ENCODE peak calls at places on chromosomes 3 and 15, in four cellular contexts. P, H, S and U are unnamed samples.

GRCh38 chr3:63872135-63872924 is 8.7 kb downstream of the ATXN7 start:
- DNase-seq in S (no peak), P (no peak), H (no peak), U (no peak)

GRCh38 chr3:38647217-38647970 is 2.1 kb downstream of the SCN5A start:
- DNase-seq in H (no peak), S (no peak), P (no peak), U (no peak)

GRCh38 chr3:172522871-172523818 is at the start of gene TNFSF10:
- DNase-seq in P (peak; percentile 81), S (no peak), H (no peak), U (peak; percentile 68)

GRCh38 chr3:197354195-197355059 is 56.0 kb upstream of the DLG1 start:
- DNase-seq in S (no peak), P (no peak), H (peak; percentile 70), U (peak; percentile 31)

GRCh38 chr3:111318289-111318688 is 223.7 kb upstream of the CD96 start:
- DNase-seq in H (no peak), P (no peak), S (no peak), U (no peak)

GRCh38 chr3:29453278-29453961 is 172.5 kb downstream of the RBMS3 start:
- DNase-seq in H (no peak), P (no peak), S (no peak), U (no peak)

GRCh38 chr3:105923151-105923550 is 54.3 kb upstream of the CBLB start:
- DNase-seq in P (no peak), H (no peak), S (no peak), U (no peak)

GRCh38 chr3:177191108-177191779 is 6.0 kb downstream of the TBL1XR1 start:
- DNase-seq in H (no peak), P (no peak), S (no peak), U (no peak)

GRCh38 chr15:92092391-92092790 is 238.9 kb downstream of the SLCO3A1 start:
- DNase-seq in H (no peak), P (no peak), S (no peak), U (no peak)

GRCh38 chr15:92625297-92625980 is 30.1 kb downstream of the FAM174B start:
- DNase-seq in H (no peak), P (no peak), S (no peak), U (no peak)

GRCh38 chr3:126101521-126101982 is 17.6 kb upstream of the SLC41A3 start:
- DNase-seq in P (no peak), H (no peak), S (no peak), U (no peak)

GRCh38 chr15:36389107-36389506 is 190.3 kb upstream of the CDIN1 start:
- DNase-seq in S (no peak), H (no peak), P (no peak), U (no peak)

GRCh38 chr3:163129287-163129686 is 1632.7 kb downstream of the OTOL1 start:
- DNase-seq in P (no peak), S (no peak), H (no peak), U (no peak)
- TF ChIP-seq CTCF in P (no peak), S (no peak), H (no peak), U (no peak)

DNA sequence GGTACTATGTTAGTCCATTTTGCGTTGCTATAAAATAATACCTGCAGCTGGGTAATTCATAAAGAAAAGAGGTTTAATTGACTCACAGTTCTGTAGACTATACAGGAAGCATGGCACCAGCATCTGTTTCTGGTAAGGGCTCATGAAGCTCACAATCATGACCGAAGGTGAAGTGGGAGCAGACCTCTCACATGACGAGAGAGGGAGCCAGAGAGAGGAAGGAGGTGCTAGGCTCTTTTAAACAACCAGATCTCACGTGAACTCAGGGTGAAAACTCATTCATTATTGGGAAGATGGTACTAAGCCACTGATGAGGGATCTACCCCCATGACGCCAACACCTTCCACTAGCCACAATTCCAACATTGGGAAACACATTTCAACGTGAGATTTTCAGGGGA is 301.7 kb upstream of the MDFIC2 start:
- DNase-seq in H (no peak), P (no peak), S (no peak), U (no peak)
- TF ChIP-seq CTCF in H (no peak), P (no peak), S (no peak), U (no peak)

DNA sequence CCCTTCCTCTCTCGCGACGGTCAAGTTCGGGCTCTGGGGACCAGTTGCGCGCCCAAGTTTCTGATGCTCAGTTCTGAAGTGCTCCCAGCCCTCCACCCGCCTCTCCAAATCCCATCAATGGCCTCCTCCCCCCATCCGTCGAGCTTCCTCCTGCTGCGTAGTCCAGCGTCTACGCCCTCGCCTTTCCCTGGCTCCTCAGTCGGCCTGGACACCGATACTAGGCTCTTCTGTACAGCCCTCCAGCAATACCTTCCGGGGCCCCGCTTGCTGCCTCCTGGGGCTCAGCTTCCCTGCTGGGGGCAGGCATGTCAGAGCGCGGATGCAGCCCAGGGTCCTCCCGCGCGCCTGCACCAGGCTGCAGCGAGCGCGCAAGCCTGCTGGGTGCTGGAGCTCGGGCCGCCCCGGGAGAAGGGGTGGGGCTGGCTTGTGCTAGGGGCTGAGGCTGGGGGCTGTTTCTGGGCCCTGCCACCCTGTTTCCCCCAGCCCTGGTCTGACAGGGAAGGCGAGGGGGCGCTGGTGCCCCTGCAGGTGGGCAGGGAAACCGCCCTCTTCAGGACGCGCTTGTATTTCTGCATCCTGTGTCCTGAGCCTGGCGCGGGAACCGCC is 353.3 kb upstream of the SUCLG2 start:
- DNase-seq in S (no peak), H (peak; percentile 62), P (no peak), U (no peak)
- TF ChIP-seq CTCF in S (no peak), H (peak; percentile 51), P (no peak), U (no peak)

GRCh38 chr3:46090161-46090591 is 62.9 kb upstream of the XCR1 start:
- DNase-seq in H (no peak), P (no peak), S (no peak), U (peak; percentile 82)
- TF ChIP-seq CTCF in H (no peak), P (no peak), S (no peak), U (no peak)